ENCODE peak calls at places on chromosome 1, in four cellular contexts. One of them, this sample, is unnamed.

GRCh38 chr1:232440325-232441059 is 189.4 kb downstream of the SIPA1L2 start:
- DNase-seq in Caco-2: no peak
- DNase-seq in NCI-H69: no peak
- DNase-seq in NCI-H1417: no peak
- DNase-seq in this sample: no peak

GRCh38 chr1:115555446-115555845 is 86.3 kb upstream of the VANGL1 start:
- DNase-seq in Caco-2: no peak
- DNase-seq in NCI-H69: no peak
- DNase-seq in NCI-H1417: no peak
- DNase-seq in this sample: no peak

GRCh38 chr1:188128761-188129160 is 1300.0 kb downstream of the PLA2G4A start:
- DNase-seq in Caco-2: no peak
- DNase-seq in NCI-H69: peak; percentile 72
- DNase-seq in NCI-H1417: peak; percentile 24
- DNase-seq in this sample: peak; percentile 19

GRCh38 chr1:243842154-243842553 is 7.9 kb downstream of the AKT3 start:
- DNase-seq in Caco-2: no peak
- DNase-seq in NCI-H69: no peak
- DNase-seq in NCI-H1417: no peak
- DNase-seq in this sample: no peak

GRCh38 chr1:210201671-210202070 is 30.9 kb upstream of the SERTAD4 start:
- DNase-seq in Caco-2: no peak
- DNase-seq in NCI-H69: no peak
- DNase-seq in NCI-H1417: no peak
- DNase-seq in this sample: no peak

GRCh38 chr1:41695118-41695517 is 210.6 kb upstream of the EDN2 start:
- DNase-seq in Caco-2: no peak
- DNase-seq in NCI-H69: peak; percentile 47
- DNase-seq in NCI-H1417: no peak
- DNase-seq in this sample: no peak

GRCh38 chr1:69911301-69911801 is 294.0 kb downstream of the LRRC40 start:
- DNase-seq in Caco-2: no peak
- DNase-seq in NCI-H69: no peak
- DNase-seq in NCI-H1417: no peak
- DNase-seq in this sample: no peak

GRCh38 chr1:180181048-180181447 is 26.4 kb downstream of the QSOX1 start:
- DNase-seq in Caco-2: no peak
- DNase-seq in NCI-H69: peak; percentile 68
- DNase-seq in NCI-H1417: peak; percentile 31
- DNase-seq in this sample: peak; percentile 23

This sample was measured in NCI-H146.